ENCODE peak calls at places on chromosomes 6 and 20, in six cellular contexts. L is activated naive CD8-positive, alpha-beta T cell treated with anti-CD3 and anti-CD28 coated beads, Interleukin-2, amount 10 ng/mL, durations not matched to agents 7 days and 5 days; K is lower leg skin; T is NCI-H1092; Y is mesothelial cell of epicardium; S is GM20000. E is an unnamed sample.

GRCh38 chr20:50172347-50173013 is 18.1 kb upstream of the CEBPB start:
- DNase-seq in L (no peak), K (peak; percentile 96), T (no peak), Y (peak; percentile 65), S (no peak), E (peak; percentile 81)

GRCh38 chr6:17602888-17603287 is 2.8 kb downstream of the FAM8A1 start:
- DNase-seq in L (no peak), K (no peak), T (no peak), Y (no peak), S (no peak), E (no peak)

GRCh38 chr20:7113577-7114466 is 346.3 kb downstream of the BMP2 start:
- DNase-seq in L (no peak), K (no peak), T (peak; percentile 25), Y (peak; percentile 42), S (no peak), E (no peak)

GRCh38 chr6:125746731-125747588 is 2.5 kb upstream of the HEY2 start:
- DNase-seq in L (peak; percentile 56), K (peak; percentile 87), T (no peak), Y (peak; percentile 59), S (peak; percentile 76), E (no peak)

GRCh38 chr20:44810391-44811149 is at the start of gene RIMS4:
- DNase-seq in L (peak; percentile 30), K (peak; percentile 72), T (peak; percentile 33), Y (peak; percentile 56), S (peak; percentile 61), E (peak; percentile 23)

GRCh38 chr20:33054791-33055190 is 1.1 kb downstream of the BPIFB3 start:
- DNase-seq in L (no peak), K (no peak), T (no peak), Y (no peak), S (no peak), E (no peak)

GRCh38 chr6:15301179-15302006 is 55.5 kb downstream of the JARID2 start:
- DNase-seq in L (no peak), K (no peak), T (no peak), Y (no peak), S (peak; percentile 36), E (no peak)

GRCh38 chr6:98832282-98833100 is 1.9 kb upstream of the POU3F2 start:
- DNase-seq in L (peak; percentile 38), K (no peak), T (peak; percentile 10), Y (no peak), S (no peak), E (no peak)

GRCh38 chr20:43187476-43188233 is 2.1 kb downstream of the PTPRT start:
- DNase-seq in L (peak; percentile 79), K (peak; percentile 95), T (peak; percentile 4), Y (peak; percentile 91), S (peak; percentile 89), E (peak; percentile 86)

GRCh38 chr20:21826946-21827345 is 121.5 kb downstream of the PAX1 start:
- DNase-seq in L (no peak), K (no peak), T (no peak), Y (no peak), S (no peak), E (no peak)

GRCh38 chr6:40346241-40346640 is 240.9 kb downstream of the LRFN2 start:
- DNase-seq in L (no peak), K (peak; percentile 37), T (no peak), Y (no peak), S (no peak), E (peak; percentile 4)

GRCh38 chr6:3081965-3082364 is 13.7 kb downstream of the RIPK1 start:
- DNase-seq in L (no peak), K (no peak), T (no peak), Y (no peak), S (no peak), E (no peak)